ENCODE peak calls at places on chromosome 11, in seven cellular contexts. C is IMR-90, O is H1, A is neuronal stem cell, K is mesendoderm, V is mesenchymal stem cell, P is H9. T is an unnamed sample.
A peak's percentile ranks its signal among the peaks of the same experiment; 100 is the strongest.

GRCh38 chr11:126716456-126717083 is 284.0 kb downstream of the KIRREL3 start:
- DNase-seq in C (peak; percentile 43), O (peak; percentile 83), A (no peak), K (peak; percentile 80), V (peak; percentile 11), P (peak; percentile 57), T (peak; percentile 67)

GRCh38 chr11:20374746-20375305 is 11.3 kb downstream of the HTATIP2 start:
- DNase-seq in C (peak; percentile 37), O (no peak), A (no peak), K (no peak), V (no peak), P (no peak), T (no peak)

GRCh38 chr11:84719935-84720577 is 907.1 kb downstream of the DLG2 start:
- DNase-seq in C (no peak), O (peak; percentile 74), A (peak; percentile 17), K (peak; percentile 64), V (no peak), P (peak; percentile 63), T (no peak)

GRCh38 chr11:35040221-35040942 is 98.6 kb upstream of the CD44 start:
- DNase-seq in C (peak; percentile 69), O (no peak), A (no peak), K (no peak), V (peak; percentile 86), P (no peak), T (peak; percentile 49)

GRCh38 chr11:85844439-85845051 is 10.6 kb upstream of the CCDC83 start:
- DNase-seq in C (peak; percentile 80), O (no peak), A (no peak), K (peak; percentile 81), V (no peak), P (no peak), T (peak; percentile 70)

GRCh38 chr11:18046116-18046777 is at the start of gene TPH1:
- DNase-seq in C (peak; percentile 36), O (peak; percentile 75), A (peak; percentile 26), K (peak; percentile 47), V (peak; percentile 26), P (peak; percentile 76), T (no peak)

GRCh38 chr11:16790484-16791240 is 52.2 kb downstream of the C11orf58 start:
- DNase-seq in C (no peak), O (no peak), A (no peak), K (no peak), V (no peak), P (no peak), T (no peak)

GRCh38 chr11:73273246-73273890 is 1.2 kb downstream of the P2RY6 start:
- DNase-seq in C (no peak), O (no peak), A (no peak), K (no peak), V (no peak), P (no peak), T (no peak)

GRCh38 chr11:38582756-38583155 is 1984.7 kb upstream of the RAG2 start:
- DNase-seq in C (no peak), O (no peak), A (no peak), K (peak; percentile 10), V (no peak), P (no peak), T (no peak)

GRCh38 chr11:36273110-36273509 is 16.1 kb downstream of the COMMD9 start:
- DNase-seq in C (no peak), O (no peak), A (no peak), K (peak; percentile 74), V (peak; percentile 44), P (no peak), T (no peak)

GRCh38 chr11:57426754-57427691 is at the start of gene SLC43A3:
- DNase-seq in C (peak; percentile 82), O (peak; percentile 83), A (peak; percentile 17), K (peak; percentile 71), V (peak; percentile 74), P (peak; percentile 79), T (peak; percentile 81)

GRCh38 chr11:12195773-12196172 is 85.4 kb downstream of the MICAL2 start:
- DNase-seq in C (no peak), O (no peak), A (no peak), K (peak; percentile 71), V (no peak), P (no peak), T (no peak)

GRCh38 chr11:134498326-134499139 is 86.5 kb upstream of the B3GAT1 start:
- DNase-seq in C (no peak), O (no peak), A (no peak), K (no peak), V (no peak), P (no peak), T (no peak)

GRCh38 chr11:125886997-125887372 is 483 bp upstream of the HYLS1 start:
- DNase-seq in C (no peak), O (no peak), A (no peak), K (no peak), V (no peak), P (peak; percentile 67), T (peak; percentile 51)

GRCh38 chr11:107566569-107566968 is 1.0 kb upstream of the ALKBH8 start:
- DNase-seq in C (no peak), O (no peak), A (no peak), K (no peak), V (no peak), P (no peak), T (no peak)
- H3K4me1 ChIP-seq in C (peaks cover 7% of the 10 kb centered on the region), O (peaks cover 6% of the 10 kb centered on the region), A (peaks cover 2% of the 10 kb centered on the region), K (peaks cover 3% of the 10 kb centered on the region), V (peaks cover 6% of the 10 kb centered on the region), P (peaks cover 2% of the 10 kb centered on the region), T (no peaks in the 10 kb centered on the region)

DNA sequence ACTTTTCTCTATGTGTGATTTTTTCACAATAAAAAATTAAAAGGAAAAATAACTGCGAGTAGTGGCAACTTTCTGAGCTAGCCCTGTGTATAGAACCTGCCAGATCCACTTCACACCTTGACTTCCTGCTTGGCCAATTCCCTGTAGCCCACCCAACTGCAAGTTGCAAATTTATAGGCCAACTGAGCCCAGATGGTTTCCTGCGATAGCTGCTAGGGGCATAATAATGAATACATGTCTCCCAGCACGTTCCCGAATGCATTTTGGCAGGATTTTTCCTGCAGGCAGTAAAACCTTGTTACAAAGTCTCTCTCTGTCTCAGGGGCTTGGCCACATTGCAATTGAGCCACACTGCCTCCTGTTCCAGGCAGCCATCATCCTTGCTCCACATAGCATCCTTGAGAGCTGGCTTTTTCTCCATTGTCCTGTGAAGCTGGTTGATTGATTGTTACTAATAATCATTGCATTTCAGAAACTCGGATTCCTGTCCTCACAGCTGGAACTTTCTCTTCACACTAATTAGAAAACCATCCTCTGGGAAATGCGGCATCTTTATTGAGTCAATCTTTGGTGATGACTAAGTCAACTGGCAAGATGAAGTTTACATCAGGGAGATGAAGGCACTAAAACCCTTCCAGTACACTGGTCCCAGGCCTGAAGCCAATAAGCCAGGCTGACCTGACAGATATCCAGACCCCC is 18.5 kb upstream of the LMO2 start:
- DNase-seq in C (no peak), O (no peak), A (no peak), K (no peak), V (no peak), P (no peak), T (no peak)
- H2BK120ac ChIP-seq in C (no peak overlapping the region), O (no peak overlapping the region), A (no peak overlapping the region), K (no peak overlapping the region), V (no peak overlapping the region), P (no peak overlapping the region), T (no peak overlapping the region)

GRCh38 chr11:111524056-111524455 is 9.5 kb downstream of the HOATZ start:
- DNase-seq in C (peak; percentile 8), O (no peak), A (no peak), K (no peak), V (no peak), P (no peak), T (no peak)
- H3K4me1 ChIP-seq in C (peaks cover 5% of the 10 kb centered on the region), O (no peaks in the 10 kb centered on the region), A (no peaks in the 10 kb centered on the region), K (no peaks in the 10 kb centered on the region), V (no peaks in the 10 kb centered on the region), P (no peaks in the 10 kb centered on the region), T (peaks cover 4% of the 10 kb centered on the region)

DNA sequence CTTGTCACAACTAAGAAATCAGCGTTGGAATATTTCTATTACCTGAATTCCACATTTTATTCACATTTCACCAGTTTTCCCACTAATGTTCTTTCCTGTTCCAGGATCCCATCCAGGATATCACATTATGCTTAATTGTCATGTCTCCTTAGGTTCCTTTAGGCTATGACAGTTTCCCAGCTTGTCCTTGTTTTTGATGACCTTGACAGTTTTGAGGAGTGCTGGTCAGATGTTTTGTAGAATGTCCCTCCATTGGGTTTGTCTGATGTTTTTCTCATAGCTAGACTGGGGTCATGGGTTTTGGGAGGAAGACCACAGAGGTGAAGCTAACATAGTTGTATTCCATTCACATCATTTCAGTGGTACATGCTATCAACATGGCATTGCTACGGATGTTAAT is 80.8 kb upstream of the HEPHL1 start:
- DNase-seq in C (no peak), O (no peak), A (no peak), K (no peak), V (no peak), P (no peak), T (no peak)
- H2BK120ac ChIP-seq in C (no peak overlapping the region), O (no peak overlapping the region), A (no peak overlapping the region), K (no peak overlapping the region), V (no peak overlapping the region), P (no peak overlapping the region), T (no peak overlapping the region)

DNA sequence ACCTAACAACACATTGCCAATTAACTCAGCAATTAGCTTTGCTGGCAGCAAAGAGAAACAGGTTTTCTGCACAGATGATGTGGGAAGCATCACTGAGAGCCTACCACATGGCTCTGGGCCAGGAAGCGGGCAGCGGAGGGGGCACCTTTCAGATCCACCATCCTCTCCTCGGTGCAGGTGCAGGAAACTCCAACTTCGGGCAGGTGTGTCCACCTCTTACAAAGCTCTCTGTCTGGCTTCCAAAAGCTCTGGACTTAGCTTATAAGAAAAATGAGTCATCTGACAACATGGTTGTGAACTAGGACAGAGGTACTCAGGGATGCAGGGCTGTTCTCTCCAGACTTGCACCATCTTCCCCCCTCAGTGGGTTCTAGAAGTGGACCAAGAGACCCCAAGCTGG is 77.1 kb downstream of the RPS6KA4 start:
- DNase-seq in C (no peak), O (no peak), A (no peak), K (no peak), V (no peak), P (no peak), T (peak; percentile 20)
- H3K4me1 ChIP-seq in C (no peaks in the 10 kb centered on the region), O (no peaks in the 10 kb centered on the region), A (peaks cover 5% of the 10 kb centered on the region), K (no peaks in the 10 kb centered on the region), V (no peaks in the 10 kb centered on the region), P (no peaks in the 10 kb centered on the region), T (peaks cover 26% of the 10 kb centered on the region)

GRCh38 chr11:11074686-11075370 is 217.0 kb upstream of the ZBED5 start:
- DNase-seq in C (no peak), O (no peak), A (no peak), K (peak; percentile 14), V (no peak), P (no peak), T (no peak)
- H2BK120ac ChIP-seq in C (no peak overlapping the region), O (no peak overlapping the region), A (no peak overlapping the region), K (no peak overlapping the region), V (no peak overlapping the region), P (no peak overlapping the region), T (no peak overlapping the region)

GRCh38 chr11:13298765-13299164 is 21.2 kb downstream of the BMAL1 start:
- DNase-seq in C (no peak), O (no peak), A (no peak), K (peak; percentile 86), V (no peak), P (no peak), T (no peak)
- H3K4me1 ChIP-seq in C (peaks cover 2% of the 10 kb centered on the region), O (no peaks in the 10 kb centered on the region), A (peaks cover 4% of the 10 kb centered on the region), K (peaks cover 5% of the 10 kb centered on the region), V (peaks cover 9% of the 10 kb centered on the region), P (no peaks in the 10 kb centered on the region), T (peaks cover 6% of the 10 kb centered on the region)